ENCODE peak calls at places on chromosomes 16 and 17, in six cellular contexts. W, L, X, V, G and B are unnamed samples.

GRCh38 chr17:18326039-18326438 is 10.9 kb downstream of the SMCR8 start:
- DNase-seq in W (no peak), L (no peak), X (no peak), V (no peak), G (no peak), B (no peak)

GRCh38 chr17:32490101-32490482 is 3.3 kb downstream of the CDK5R1 start:
- DNase-seq in W (no peak), L (no peak), X (no peak), V (no peak), G (no peak), B (no peak)

GRCh38 chr16:83813818-83814653 is 6.3 kb downstream of the HSBP1 start:
- DNase-seq in W (peak; percentile 72), L (peak; percentile 46), X (no peak), V (peak; percentile 22), G (peak; percentile 46), B (no peak)

GRCh38 chr17:79750650-79751545 is 20.2 kb downstream of the ENPP7 start:
- DNase-seq in W (no peak), L (no peak), X (no peak), V (no peak), G (no peak), B (no peak)

GRCh38 chr16:70663524-70664324 is 17.4 kb downstream of the IL34 start:
- DNase-seq in W (no peak), L (no peak), X (no peak), V (no peak), G (no peak), B (no peak)

GRCh38 chr16:85477801-85478363 is 135.2 kb upstream of the GSE1 start:
- DNase-seq in W (no peak), L (no peak), X (no peak), V (no peak), G (no peak), B (no peak)

GRCh38 chr17:80848449-80849102 is 143.1 kb upstream of the CHMP6 start:
- DNase-seq in W (no peak), L (no peak), X (no peak), V (no peak), G (no peak), B (no peak)

GRCh38 chr17:14513835-14514234 is 213.0 kb downstream of the HS3ST3B1 start:
- DNase-seq in W (no peak), L (no peak), X (no peak), V (no peak), G (no peak), B (no peak)

GRCh38 chr16:55035956-55036355 is 105.3 kb downstream of the IRX5 start:
- DNase-seq in W (no peak), L (no peak), X (no peak), V (no peak), G (no peak), B (no peak)

GRCh38 chr16:84829168-84829965 is 9.6 kb downstream of the CRISPLD2 start:
- DNase-seq in W (peak; percentile 92), L (no peak), X (no peak), V (no peak), G (no peak), B (no peak)

GRCh38 chr17:63768433-63768832 is 5.0 kb downstream of the CCDC47 start:
- DNase-seq in W (no peak), L (no peak), X (no peak), V (no peak), G (no peak), B (no peak)

GRCh38 chr16:82366462-82366861 is 196.4 kb upstream of the MPHOSPH6 start:
- DNase-seq in W (no peak), L (no peak), X (no peak), V (no peak), G (no peak), B (no peak)

GRCh38 chr16:525520-526180 is 1.9 kb upstream of the CAPN15 start:
- DNase-seq in W (peak; percentile 75), L (peak; percentile 76), X (no peak), V (no peak), G (peak; percentile 95), B (no peak)

GRCh38 chr17:77467513-77467912 is 326.7 kb downstream of the SEC14L1 start:
- DNase-seq in W (no peak), L (no peak), X (no peak), V (no peak), G (no peak), B (no peak)

GRCh38 chr17:30323895-30324319 is 9.9 kb downstream of the TMIGD1 start:
- DNase-seq in W (peak; percentile 76), L (peak; percentile 78), X (peak; percentile 37), V (no peak), G (peak; percentile 86), B (no peak)

GRCh38 chr17:32810690-32811089 is 66.2 kb downstream of the MYO1D start:
- DNase-seq in W (no peak), L (no peak), X (no peak), V (no peak), G (no peak), B (no peak)

GRCh38 chr17:66494023-66494803 is 191.8 kb downstream of the PRKCA start:
- DNase-seq in W (peak; percentile 81), L (peak; percentile 93), X (no peak), V (no peak), G (peak; percentile 86), B (no peak)

GRCh38 chr17:2800367-2800766 is 4.1 kb downstream of the RAP1GAP2 start:
- DNase-seq in W (peak; percentile 12), L (no peak), X (no peak), V (no peak), G (no peak), B (no peak)

GRCh38 chr16:15033309-15033707 is 22.6 kb downstream of the NTAN1 start:
- DNase-seq in W (peak; percentile 40), L (no peak), X (no peak), V (no peak), G (no peak), B (no peak)

GRCh38 chr16:30335598-30336474 is 19.3 kb downstream of the CD2BP2 start:
- DNase-seq in W (peak; percentile 44), L (peak; percentile 58), X (no peak), V (no peak), G (peak; percentile 22), B (no peak)

GRCh38 chr16:27217256-27217655 is 13.9 kb downstream of the KDM8 start:
- DNase-seq in W (peak; percentile 62), L (no peak), X (no peak), V (no peak), G (no peak), B (no peak)

DNA sequence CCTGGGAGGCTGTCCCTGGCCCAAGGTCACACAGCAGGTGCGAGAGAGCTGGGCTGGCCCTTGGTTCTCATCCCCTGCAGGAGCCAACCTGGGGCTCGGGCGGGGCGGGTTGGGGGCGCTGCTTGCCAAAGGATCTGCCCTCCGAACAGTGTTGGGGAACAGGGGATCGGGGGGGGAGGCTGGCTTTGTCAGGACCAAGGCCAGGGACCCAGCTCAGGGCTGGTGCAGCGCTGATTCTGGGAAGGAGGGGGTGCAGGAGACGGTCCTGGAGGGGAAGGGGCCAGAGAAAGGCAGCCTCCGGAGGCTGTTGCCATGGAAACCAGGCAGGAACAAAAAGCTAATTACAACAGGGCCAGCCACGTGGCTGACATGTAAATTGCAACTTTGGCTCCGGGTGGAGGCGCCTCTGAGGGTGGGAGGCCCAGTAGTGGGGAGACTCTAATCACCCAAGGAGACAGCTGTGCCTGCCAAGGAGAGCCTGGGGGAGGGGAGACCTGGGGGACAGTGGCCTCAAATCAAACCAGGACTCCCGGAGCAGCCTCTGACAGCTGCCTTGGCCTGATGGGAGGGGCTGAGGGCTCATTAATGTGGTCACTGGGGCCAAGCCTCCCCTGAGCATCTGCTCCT is 1.3 kb downstream of the TUBB3 start:
- DNase-seq in W (peak; percentile 72), L (peak; percentile 76), X (no peak), V (peak; percentile 48), G (peak; percentile 44), B (no peak)
- TF ChIP-seq CTCF in W (no peak), L (no peak), X (no peak), V (no peak), G (no peak), B (no peak)

GRCh38 chr17:82679586-82680465 is 18.7 kb downstream of the RAB40B start:
- DNase-seq in W (no peak), L (no peak), X (peak; percentile 66), V (no peak), G (no peak), B (no peak)
- TF ChIP-seq CTCF in W (no peak), L (no peak), X (no peak), V (no peak), G (no peak), B (no peak)

GRCh38 chr17:55903028-55903690 is 152.3 kb downstream of the PCTP start:
- DNase-seq in W (no peak), L (no peak), X (no peak), V (no peak), G (no peak), B (no peak)
- TF ChIP-seq CTCF in W (no peak), L (no peak), X (no peak), V (no peak), G (no peak), B (no peak)

DNA sequence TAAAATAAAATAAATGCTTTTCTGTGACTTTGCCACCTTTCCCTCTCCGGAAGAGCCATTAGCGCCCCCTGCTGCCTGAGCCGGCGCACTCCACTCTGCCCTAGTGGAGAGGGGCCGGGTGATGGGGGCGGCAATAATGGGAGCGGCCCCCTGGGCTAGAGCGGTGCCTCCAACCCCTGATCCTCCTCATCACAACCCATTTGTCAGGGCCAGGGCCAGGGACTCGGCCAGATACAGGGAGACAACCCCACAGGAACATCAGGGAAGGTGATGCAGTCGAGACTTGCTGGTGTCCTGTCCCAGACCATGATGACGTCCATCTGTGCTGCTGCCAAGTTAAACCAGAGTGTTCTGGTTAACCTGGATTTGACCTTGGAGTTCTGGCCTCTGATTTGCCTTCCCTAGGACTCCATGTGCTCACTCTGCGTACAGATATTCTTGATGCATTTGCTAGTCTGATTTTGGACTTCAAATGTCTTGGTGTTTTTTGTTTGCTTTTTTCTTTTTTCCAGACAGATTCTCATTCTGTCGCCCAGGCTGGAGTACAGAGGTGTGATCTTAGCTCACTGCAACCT is 46.1 kb upstream of the BPTF start:
- DNase-seq in W (peak; percentile 86), L (peak; percentile 47), X (peak; percentile 44), V (no peak), G (peak; percentile 30), B (no peak)
- TF ChIP-seq CTCF in W (peak; percentile 76), L (peak; percentile 63), X (no peak), V (peak; percentile 64), G (peak; percentile 55), B (peak; percentile 40)

GRCh38 chr16:69112285-69113129 is 7.1 kb downstream of the HAS3 start:
- DNase-seq in W (peak; percentile 60), L (peak; percentile 72), X (peak; percentile 71), V (peak; percentile 62), G (peak; percentile 52), B (peak; percentile 29)
- TF ChIP-seq CTCF in W (peak; percentile 94), L (peak; percentile 93), X (peak; percentile 30), V (peak; percentile 77), G (peak; percentile 77), B (peak; percentile 58)

GRCh38 chr17:27797390-27798091 is 2.8 kb downstream of the NOS2 start:
- DNase-seq in W (no peak), L (no peak), X (no peak), V (no peak), G (peak; percentile 23), B (no peak)
- TF ChIP-seq CTCF in W (peak; percentile 1), L (peak; percentile 25), X (no peak), V (no peak), G (no peak), B (no peak)

GRCh38 chr16:86702824-86703588 is 124.7 kb downstream of the FOXL1 start:
- DNase-seq in W (no peak), L (no peak), X (no peak), V (no peak), G (no peak), B (no peak)
- TF ChIP-seq CTCF in W (no peak), L (no peak), X (no peak), V (no peak), G (no peak), B (no peak)